ENCODE peak calls at places on chromosomes 3 and 15, in ten cellular contexts. P is suprapubic skin; Z is AG09309; X is WERI-Rb-1; O is kidney; V is CD8-positive, alpha-beta T cell; U is A549; S is GM12865; G is left ventricle myocardium inferior; E is psoas muscle. F is an unnamed sample.

GRCh38 chr15:68726246-68726645 is 94.4 kb downstream of the ANP32A start:
- DNase-seq in P (no peak), Z (no peak), X (no peak), O (no peak), V (no peak), U (no peak), S (no peak), G (no peak), E (no peak), F (no peak)

GRCh38 chr3:102163039-102163817 is 271.6 kb upstream of the ZPLD1 start:
- DNase-seq in P (no peak), Z (peak), X (no peak), O (no peak), V (no peak), U (peak), S (no peak), G (peak), E (peak), F (no peak)

GRCh38 chr3:12255393-12255792 is 33.5 kb upstream of the PPARG start:
- DNase-seq in P (no peak), Z (no peak), X (no peak), O (no peak), V (no peak), U (no peak), S (no peak), G (no peak), E (no peak), F (no peak)

GRCh38 chr15:59997070-59997701 is 6.9 kb upstream of the FOXB1 start:
- DNase-seq in P (no peak), Z (no peak), X (peak), O (peak), V (no peak), U (no peak), S (peak), G (no peak), E (no peak), F (peak)

GRCh38 chr3:35931867-35932266 is 292.5 kb downstream of the ARPP21 start:
- DNase-seq in P (no peak), Z (no peak), X (no peak), O (no peak), V (no peak), U (no peak), S (no peak), G (no peak), E (no peak), F (no peak)

GRCh38 chr3:15261274-15261673 is 55.2 kb downstream of the CAPN7 start:
- DNase-seq in P (no peak), Z (no peak), X (no peak), O (no peak), V (no peak), U (no peak), S (no peak), G (no peak), E (no peak), F (no peak)

GRCh38 chr3:8210752-8211405 is 290.7 kb upstream of the LMCD1 start:
- DNase-seq in P (no peak), Z (no peak), X (no peak), O (no peak), V (no peak), U (no peak), S (no peak), G (no peak), E (no peak), F (no peak)

GRCh38 chr15:22902046-22902445 is 63.6 kb downstream of the NIPA2 start:
- DNase-seq in P (no peak), Z (no peak), X (no peak), O (no peak), V (no peak), U (no peak), S (no peak), G (no peak), E (no peak), F (no peak)

GRCh38 chr15:79962178-79962577 is 8.8 kb downstream of the BCL2A1 start:
- DNase-seq in P (no peak), Z (no peak), X (no peak), O (no peak), V (no peak), U (no peak), S (peak), G (no peak), E (no peak), F (peak)

GRCh38 chr3:165464736-165465135 is 268.6 kb upstream of the SLITRK3 start:
- DNase-seq in P (no peak), Z (no peak), X (no peak), O (no peak), V (no peak), U (no peak), S (no peak), G (no peak), E (no peak), F (no peak)

GRCh38 chr3:157201648-157202278 is 41.8 kb upstream of the CCNL1 start:
- DNase-seq in P (no peak), Z (peak), X (no peak), O (no peak), V (no peak), U (peak), S (peak), G (no peak), E (no peak), F (no peak)

GRCh38 chr15:78149805-78150751 is 916 bp downstream of the IDH3A start:
- DNase-seq in P (no peak), Z (no peak), X (peak), O (no peak), V (no peak), U (peak), S (peak), G (no peak), E (no peak), F (no peak)

GRCh38 chr3:110341047-110341446 is 730.6 kb upstream of the NECTIN3 start:
- DNase-seq in P (no peak), Z (no peak), X (no peak), O (no peak), V (no peak), U (no peak), S (no peak), G (no peak), E (no peak), F (no peak)

GRCh38 chr15:73320619-73321180 is 48.1 kb downstream of the HCN4 start:
- DNase-seq in P (no peak), Z (no peak), X (no peak), O (no peak), V (no peak), U (no peak), S (no peak), G (no peak), E (no peak), F (no peak)

GRCh38 chr3:181695661-181696491 is 15.8 kb upstream of the SOX2 start:
- DNase-seq in P (no peak), Z (no peak), X (no peak), O (no peak), V (no peak), U (no peak), S (no peak), G (no peak), E (no peak), F (no peak)

GRCh38 chr3:172279191-172279640 is 169.0 kb downstream of the GHSR start:
- DNase-seq in P (no peak), Z (no peak), X (no peak), O (no peak), V (no peak), U (no peak), S (no peak), G (no peak), E (no peak), F (no peak)

GRCh38 chr3:142000341-142000870 is 124.0 kb downstream of the ATP1B3 start:
- DNase-seq in P (no peak), Z (no peak), X (no peak), O (no peak), V (no peak), U (no peak), S (no peak), G (no peak), E (no peak), F (no peak)

GRCh38 chr3:24829011-24829581 is 334.4 kb upstream of the THRB start:
- DNase-seq in P (no peak), Z (no peak), X (peak), O (peak), V (no peak), U (peak), S (no peak), G (peak), E (peak), F (no peak)

GRCh38 chr3:182710557-182711157 is 82.6 kb upstream of the ATP11B start:
- DNase-seq in P (no peak), Z (no peak), X (no peak), O (no peak), V (no peak), U (peak), S (peak), G (no peak), E (no peak), F (no peak)

GRCh38 chr15:43776101-43776717 is 557 bp downstream of the ELL3 start:
- DNase-seq in P (no peak), Z (no peak), X (no peak), O (peak), V (no peak), U (no peak), S (peak), G (no peak), E (peak), F (peak)

GRCh38 chr3:16430717-16431630 is 82.5 kb downstream of the RFTN1 start:
- DNase-seq in P (no peak), Z (no peak), X (no peak), O (no peak), V (no peak), U (no peak), S (peak), G (no peak), E (no peak), F (no peak)

GRCh38 chr3:177606891-177607290 is 409.6 kb upstream of the TBL1XR1 start:
- DNase-seq in P (no peak), Z (no peak), X (no peak), O (no peak), V (no peak), U (no peak), S (no peak), G (no peak), E (no peak), F (no peak)

GRCh38 chr3:76554717-76555116 is 485.2 kb upstream of the ROBO2 start:
- DNase-seq in P (no peak), Z (peak), X (no peak), O (no peak), V (no peak), U (no peak), S (no peak), G (no peak), E (no peak), F (no peak)

GRCh38 chr3:118505784-118506183 is 528.9 kb downstream of the IGSF11 start:
- DNase-seq in P (no peak), Z (no peak), X (no peak), O (no peak), V (no peak), U (no peak), S (no peak), G (no peak), E (no peak), F (no peak)

GRCh38 chr3:118495243-118495642 is 539.4 kb downstream of the IGSF11 start:
- DNase-seq in P (no peak), Z (no peak), X (no peak), O (no peak), V (no peak), U (no peak), S (no peak), G (no peak), E (no peak), F (no peak)

GRCh38 chr3:118504906-118505305 is 529.7 kb downstream of the IGSF11 start:
- DNase-seq in P (no peak), Z (no peak), X (no peak), O (no peak), V (no peak), U (no peak), S (no peak), G (no peak), E (no peak), F (no peak)

GRCh38 chr3:118501152-118501551 is 533.5 kb downstream of the IGSF11 start:
- DNase-seq in P (no peak), Z (no peak), X (no peak), O (no peak), V (no peak), U (peak), S (peak), G (peak), E (peak), F (no peak)
- TF ChIP-seq CTCF in P (no peak), Z (no peak), X (no peak), O (no peak), V (no peak), U (no peak), S (no peak), G (peak), E (no peak), F (no peak)

GRCh38 chr15:80989518-80990478 is at the start of gene MESD:
- DNase-seq in P (peak), Z (peak), X (peak), O (peak), V (peak), U (peak), S (peak), G (peak), E (peak), F (peak)
- H3K4me3 ChIP-seq in P (peak), Z (peak), X (peak), O (peak), V (peak), U (peak), S (peak), G (peak), E (peak), F (peak)

GRCh38 chr3:2166552-2166951 is 67.9 kb downstream of the CNTN4 start:
- DNase-seq in P (no peak), Z (no peak), X (no peak), O (no peak), V (no peak), U (no peak), S (peak), G (no peak), E (no peak), F (no peak)
- TF ChIP-seq CTCF in P (no peak), Z (no peak), X (peak), O (no peak), V (no peak), U (no peak), S (peak), G (peak), E (no peak), F (no peak)

GRCh38 chr3:31403197-31403596 is 129.5 kb upstream of the STT3B start:
- DNase-seq in P (no peak), Z (no peak), X (no peak), O (no peak), V (no peak), U (no peak), S (no peak), G (no peak), E (no peak), F (no peak)
- H3K4me3 ChIP-seq in P (no peak), Z (no peak), X (no peak), O (no peak), V (no peak), U (no peak), S (no peak), G (no peak), E (no peak), F (no peak)

DNA sequence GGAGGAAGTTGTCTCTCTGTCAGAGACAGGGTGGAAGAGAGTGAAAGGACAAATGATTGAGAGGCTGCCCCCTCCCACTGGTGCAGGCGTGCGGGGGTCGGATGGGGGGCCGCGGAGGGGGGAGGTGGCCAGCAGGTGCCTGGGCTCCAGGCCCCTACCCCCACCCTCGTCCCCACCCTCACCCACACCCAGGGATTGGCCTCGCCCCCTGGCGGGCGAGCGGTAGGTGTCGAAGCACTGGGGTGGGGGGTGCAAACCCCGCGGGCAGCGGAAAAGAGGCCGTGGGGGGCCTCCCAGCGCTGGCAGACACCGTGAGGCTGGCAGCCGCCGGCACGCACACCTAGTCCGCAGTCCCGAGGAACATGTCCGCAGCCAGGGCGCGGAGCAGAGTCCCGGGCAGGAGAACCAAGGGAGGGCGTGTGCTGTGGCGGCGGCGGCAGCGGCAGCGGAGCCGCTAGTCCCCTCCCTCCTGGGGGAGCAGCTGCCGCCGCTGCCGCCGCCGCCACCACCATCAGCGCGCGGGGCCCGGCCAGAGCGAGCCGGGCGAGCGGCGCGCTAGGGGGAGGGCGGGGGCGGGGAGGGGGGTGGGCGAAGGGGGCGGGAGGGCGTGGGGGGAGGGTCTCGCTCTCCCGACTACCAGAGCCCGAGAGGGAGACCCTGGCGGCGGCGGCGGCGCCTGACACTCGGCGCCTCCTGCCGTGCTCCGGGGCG is at the start of gene KAT2B:
- DNase-seq in P (peak), Z (no peak), X (peak), O (peak), V (peak), U (peak), S (peak), G (peak), E (peak), F (no peak)
- TF ChIP-seq CTCF in P (peak), Z (peak), X (peak), O (peak), V (peak), U (peak), S (peak), G (peak), E (peak), F (peak)

DNA sequence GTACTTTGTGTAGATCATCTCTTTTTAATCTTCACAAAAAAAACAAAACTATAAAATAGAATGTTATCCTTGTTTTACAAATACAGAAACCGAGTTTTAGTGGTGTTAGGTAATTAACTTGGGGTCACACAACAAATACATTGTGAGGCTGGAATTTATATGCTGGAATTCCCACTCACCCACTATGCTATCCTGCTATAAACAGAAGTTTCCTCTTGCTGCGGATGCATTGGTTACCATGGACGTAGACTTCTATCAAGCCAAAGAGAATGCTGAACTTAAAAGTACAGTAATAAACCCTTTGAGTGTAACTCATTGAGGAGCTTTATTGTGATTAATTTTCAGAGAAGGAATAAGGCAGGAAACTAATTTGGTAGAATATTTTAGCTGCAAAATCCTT is 9.2 kb downstream of the SNAP23 start:
- DNase-seq in P (no peak), Z (no peak), X (no peak), O (no peak), V (no peak), U (no peak), S (no peak), G (no peak), E (no peak), F (no peak)
- H3K4me3 ChIP-seq in P (no peak), Z (no peak), X (no peak), O (no peak), V (no peak), U (no peak), S (peak), G (no peak), E (no peak), F (peak)

DNA sequence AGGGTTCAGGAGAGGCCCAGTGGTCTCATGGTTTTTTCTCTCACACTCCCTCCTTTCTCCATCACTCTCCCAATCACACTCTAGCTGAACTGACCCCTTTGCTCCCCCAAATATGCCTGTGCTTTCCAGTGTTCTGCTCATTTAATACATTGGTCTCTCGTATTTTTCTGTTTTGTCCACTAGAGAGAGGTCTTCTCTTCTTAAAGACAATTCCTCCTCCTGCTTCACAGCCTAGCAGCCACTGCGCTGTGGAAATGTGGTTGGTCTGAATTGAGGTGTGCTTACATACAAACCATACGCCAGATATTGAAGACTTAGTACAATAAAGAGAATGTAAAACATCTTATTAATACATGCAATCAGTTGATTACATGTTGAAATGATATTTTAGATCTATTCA is 60.6 kb upstream of the XCR1 start:
- DNase-seq in P (no peak), Z (no peak), X (no peak), O (no peak), V (no peak), U (no peak), S (peak), G (no peak), E (no peak), F (no peak)
- TF ChIP-seq CTCF in P (no peak), Z (peak), X (no peak), O (peak), V (no peak), U (peak), S (peak), G (peak), E (no peak), F (peak)

DNA sequence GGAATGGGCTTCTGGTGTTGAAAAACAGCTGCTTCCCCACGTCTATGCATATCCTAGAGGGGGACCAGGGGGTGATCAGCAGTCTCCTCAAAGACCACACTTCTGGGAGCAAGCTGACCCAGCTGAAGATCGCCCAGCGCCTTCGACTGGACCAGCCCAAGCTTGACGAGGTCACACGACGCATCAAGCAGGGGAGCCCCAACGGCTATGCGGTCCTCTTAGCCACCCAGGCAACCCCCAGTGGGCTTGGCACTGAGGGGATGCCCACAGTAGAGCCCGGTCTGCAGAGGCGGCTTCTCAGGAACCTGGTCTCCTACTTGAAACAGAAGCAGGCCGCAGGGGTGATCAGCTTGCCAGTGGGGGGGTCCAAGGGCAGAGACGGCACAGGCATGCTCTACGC is 2.5 kb downstream of the RBM15B start:
- DNase-seq in P (no peak), Z (no peak), X (no peak), O (no peak), V (no peak), U (no peak), S (no peak), G (no peak), E (no peak), F (no peak)
- H3K4me3 ChIP-seq in P (no peak), Z (no peak), X (no peak), O (no peak), V (no peak), U (no peak), S (no peak), G (no peak), E (no peak), F (no peak)

F was measured in GM12864.